ENCODE peak calls at places on chromosomes 2 and 18, in seven cellular contexts. One of them, this sample, is unnamed.

GRCh38 chr2:18976112-18976961 is 382.1 kb downstream of the OSR1 start:
- DNase-seq in fibroblast of pulmonary artery: peak
- DNase-seq in suprapubic skin: no peak
- DNase-seq in OCI-M1: peak
- DNase-seq in CD8-positive, alpha-beta T cell: no peak
- DNase-seq in HEK293T: no peak
- DNase-seq in central memory CD4-positive, alpha-beta T cell: no peak
- DNase-seq in this sample: peak

GRCh38 chr2:36663851-36664715 is 32.4 kb upstream of the VIT start:
- DNase-seq in fibroblast of pulmonary artery: peak
- DNase-seq in OCI-M1: peak
- DNase-seq in suprapubic skin: no peak
- DNase-seq in CD8-positive, alpha-beta T cell: no peak
- DNase-seq in central memory CD4-positive, alpha-beta T cell: peak
- DNase-seq in HEK293T: peak
- DNase-seq in this sample: peak

GRCh38 chr18:62710417-62710816 is 4.9 kb upstream of the PHLPP1 start:
- DNase-seq in CD8-positive, alpha-beta T cell: no peak
- DNase-seq in fibroblast of pulmonary artery: no peak
- DNase-seq in suprapubic skin: no peak
- DNase-seq in OCI-M1: no peak
- DNase-seq in central memory CD4-positive, alpha-beta T cell: no peak
- DNase-seq in HEK293T: no peak
- DNase-seq in this sample: no peak

GRCh38 chr2:54483426-54483825 is 27.3 kb downstream of the SPTBN1 start:
- DNase-seq in fibroblast of pulmonary artery: no peak
- DNase-seq in OCI-M1: no peak
- DNase-seq in HEK293T: no peak
- DNase-seq in suprapubic skin: no peak
- DNase-seq in CD8-positive, alpha-beta T cell: no peak
- DNase-seq in central memory CD4-positive, alpha-beta T cell: no peak
- DNase-seq in this sample: peak

GRCh38 chr2:38092196-38092902 is 16.4 kb upstream of the CYP1B1 start:
- DNase-seq in suprapubic skin: peak
- DNase-seq in HEK293T: no peak
- DNase-seq in OCI-M1: peak
- DNase-seq in fibroblast of pulmonary artery: peak
- DNase-seq in central memory CD4-positive, alpha-beta T cell: no peak
- DNase-seq in CD8-positive, alpha-beta T cell: no peak
- DNase-seq in this sample: no peak

GRCh38 chr2:216700088-216700567 is 4.8 kb upstream of the IGFBP5 start:
- DNase-seq in fibroblast of pulmonary artery: no peak
- DNase-seq in suprapubic skin: no peak
- DNase-seq in central memory CD4-positive, alpha-beta T cell: no peak
- DNase-seq in CD8-positive, alpha-beta T cell: no peak
- DNase-seq in HEK293T: peak
- DNase-seq in OCI-M1: no peak
- DNase-seq in this sample: no peak

GRCh38 chr2:229922449-229923386 is at the start of gene FBXO36:
- DNase-seq in OCI-M1: peak
- DNase-seq in CD8-positive, alpha-beta T cell: peak
- DNase-seq in central memory CD4-positive, alpha-beta T cell: no peak
- DNase-seq in suprapubic skin: no peak
- DNase-seq in fibroblast of pulmonary artery: peak
- DNase-seq in HEK293T: peak
- DNase-seq in this sample: no peak

GRCh38 chr18:11432360-11432811 is 177.0 kb upstream of the SLC35G4 start:
- DNase-seq in suprapubic skin: no peak
- DNase-seq in central memory CD4-positive, alpha-beta T cell: no peak
- DNase-seq in HEK293T: no peak
- DNase-seq in OCI-M1: no peak
- DNase-seq in CD8-positive, alpha-beta T cell: no peak
- DNase-seq in fibroblast of pulmonary artery: no peak
- DNase-seq in this sample: no peak

This sample was measured in HS-27A.